ENCODE peak calls at places on chromosomes 5 and 9, in five cellular contexts. G is colonic mucosa, I is GM23338, S is psoas muscle, H is Calu3. N is an unnamed sample.

GRCh38 chr5:96920956-96921355 is 14.9 kb upstream of the LNPEP start:
- DNase-seq in I (no peak), H (no peak), G (no peak), S (no peak), N (no peak)

GRCh38 chr9:107794259-107794658 is 304.7 kb upstream of the KLF4 start:
- DNase-seq in I (no peak), S (no peak), H (no peak), G (peak), N (no peak)

GRCh38 chr9:72326643-72327042 is 38.4 kb downstream of the ZFAND5 start:
- DNase-seq in G (no peak), I (no peak), H (no peak), S (no peak), N (no peak)

GRCh38 chr5:137145726-137146125 is 353.4 kb downstream of the SPOCK1 start:
- DNase-seq in G (no peak), H (no peak), I (no peak), S (no peak), N (no peak)

GRCh38 chr5:55231476-55232193 is 1.8 kb downstream of the CCNO start:
- DNase-seq in G (peak), I (peak), H (peak), S (no peak), N (peak)

GRCh38 chr9:21677834-21678233 is 124.6 kb upstream of the MTAP start:
- DNase-seq in H (no peak), G (no peak), S (no peak), I (no peak), N (no peak)

GRCh38 chr9:4171519-4171918 is 128.3 kb downstream of the GLIS3 start:
- DNase-seq in S (no peak), I (no peak), G (no peak), H (no peak), N (no peak)

GRCh38 chr9:2655411-2655901 is 33.9 kb downstream of the VLDLR start:
- DNase-seq in S (no peak), I (no peak), G (no peak), H (no peak), N (no peak)

GRCh38 chr9:8366161-8366926 is 566.8 kb upstream of the DMAC1 start:
- DNase-seq in H (no peak), I (no peak), G (no peak), S (no peak), N (no peak)

GRCh38 chr9:114899461-114899860 is 30.9 kb downstream of the TNFSF8 start:
- DNase-seq in I (no peak), S (no peak), G (no peak), H (no peak), N (no peak)

GRCh38 chr9:109121218-109121796 is 1.6 kb upstream of the TMEM245 start:
- DNase-seq in G (no peak), H (no peak), S (no peak), I (peak), N (no peak)

GRCh38 chr9:93126151-93126781 is 7.8 kb downstream of the NINJ1 start:
- DNase-seq in H (no peak), G (no peak), S (peak), I (no peak), N (no peak)

GRCh38 chr5:39716532-39716971 is 291.8 kb upstream of the DAB2 start:
- DNase-seq in I (peak), G (peak), H (peak), S (no peak), N (peak)

GRCh38 chr9:131310833-131311554 is 21.5 kb downstream of the PLPP7 start:
- DNase-seq in I (peak), G (no peak), S (peak), H (no peak), N (no peak)

GRCh38 chr9:118503236-118503635 is 799.0 kb downstream of the TLR4 start:
- DNase-seq in S (no peak), H (no peak), G (no peak), I (no peak), N (no peak)

GRCh38 chr9:69034071-69034470 is 1.5 kb upstream of the FXN start:
- DNase-seq in S (no peak), H (no peak), I (no peak), G (no peak), N (no peak)

GRCh38 chr5:126171916-126172315 is 251.3 kb upstream of the GRAMD2B start:
- DNase-seq in G (no peak), S (no peak), H (no peak), I (no peak), N (no peak)

GRCh38 chr5:140253985-140254384 is 48.9 kb downstream of the PFDN1 start:
- DNase-seq in H (peak), G (peak), S (no peak), I (no peak), N (no peak)

GRCh38 chr5:168782172-168782571 is 203.0 kb upstream of the PANK3 start:
- DNase-seq in H (no peak), S (no peak), I (peak), G (no peak), N (no peak)

GRCh38 chr5:74016373-74016772 is 390.4 kb downstream of the ARHGEF28 start:
- DNase-seq in S (no peak), G (no peak), H (peak), I (peak), N (no peak)

GRCh38 chr9:2243666-2244555 is 228.8 kb downstream of the SMARCA2 start:
- DNase-seq in I (no peak), H (no peak), G (no peak), S (no peak), N (no peak)

GRCh38 chr9:94847486-94847885 is 121.0 kb downstream of the AOPEP start:
- DNase-seq in I (no peak), H (no peak), S (no peak), G (no peak), N (no peak)

GRCh38 chr5:14357441-14357840 is 214.3 kb downstream of the TRIO start:
- DNase-seq in G (no peak), H (no peak), S (no peak), I (peak), N (peak)

GRCh38 chr9:135090547-135090946 is 3.1 kb downstream of the OLFM1 start:
- DNase-seq in G (no peak), I (no peak), S (no peak), H (no peak), N (peak)

GRCh38 chr5:74889523-74890105 is 23.4 kb upstream of the FAM169A start:
- DNase-seq in H (no peak), I (no peak), S (no peak), G (no peak), N (no peak)

GRCh38 chr5:171484460-171484899 is 65.0 kb downstream of the FGF18 start:
- DNase-seq in I (peak), G (peak), H (peak), S (no peak), N (peak)

DNA sequence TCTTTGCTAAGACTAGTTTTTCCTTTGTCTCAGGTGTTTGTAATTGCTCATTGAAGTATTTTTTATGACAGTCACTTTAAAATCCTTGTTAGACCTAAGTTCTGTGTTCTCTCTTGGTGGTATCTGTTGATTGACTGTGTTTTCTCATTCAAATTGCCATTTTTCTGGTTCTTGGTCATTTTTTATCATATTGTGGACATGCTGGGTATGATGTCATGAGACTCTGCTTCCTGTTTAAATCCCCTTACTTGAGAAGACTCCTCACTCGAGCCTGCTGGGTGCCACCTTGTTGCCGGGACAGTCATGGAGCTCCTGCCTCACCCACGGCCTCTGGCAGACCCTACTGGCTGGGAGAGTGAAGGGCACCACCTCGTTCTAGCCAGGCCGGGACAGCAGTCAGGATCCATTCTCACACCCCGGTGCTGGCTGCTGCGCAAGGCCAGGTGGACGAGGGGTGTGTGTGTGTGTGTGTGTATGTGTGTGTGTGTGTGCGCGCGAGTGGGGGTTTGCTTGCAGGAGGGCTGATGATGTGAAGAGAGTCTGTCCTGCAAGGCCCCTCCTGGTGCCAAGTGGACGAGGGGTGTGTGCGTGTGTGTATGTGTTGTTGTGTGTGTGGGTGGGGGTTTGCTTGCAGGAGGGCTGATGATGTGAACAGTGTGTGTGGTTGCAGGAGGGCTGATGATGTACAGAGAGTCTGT is 4.4 kb downstream of the CEP72 start:
- DNase-seq in I (no peak), S (peak), G (no peak), H (peak), N (no peak)
- TF ChIP-seq CTCF in I (peak), S (no peak), G (no peak), H (no peak), N (no peak)

DNA sequence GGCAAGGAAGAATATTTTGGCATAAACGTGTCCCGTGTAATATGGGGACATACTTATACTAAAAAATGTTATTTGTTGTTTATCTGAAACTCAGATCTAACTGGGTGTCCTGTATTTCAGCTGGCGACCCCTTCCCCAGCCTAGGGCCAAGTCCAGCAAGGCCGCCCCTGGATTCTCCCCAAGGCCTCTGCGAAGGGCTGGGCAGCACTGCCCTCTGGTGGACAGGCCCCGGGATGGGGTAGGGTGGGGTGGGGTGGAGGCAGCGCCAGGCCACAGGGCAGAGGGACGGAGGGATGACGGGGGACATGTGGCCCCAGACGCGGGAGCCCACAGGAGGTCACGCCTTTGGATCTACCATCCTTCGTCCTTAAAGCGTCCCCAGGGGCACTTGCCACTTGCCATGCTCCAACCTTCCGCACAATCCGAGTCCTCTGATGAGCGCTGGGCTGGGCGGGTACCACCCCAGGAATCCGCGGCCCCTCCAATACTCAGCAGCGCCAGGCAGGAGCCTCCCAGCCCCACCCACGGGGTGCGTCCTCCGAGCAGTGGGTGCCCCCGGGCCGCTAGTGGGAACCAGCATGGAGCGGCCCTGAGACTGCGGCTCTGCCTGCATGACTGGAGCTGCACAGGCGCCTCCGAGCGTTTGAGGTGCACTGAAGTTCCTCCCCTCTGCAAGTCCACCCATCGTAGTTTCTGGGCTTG is 7.1 kb upstream of the AGPAT2 start:
- DNase-seq in G (peak), S (peak), H (peak), I (peak), N (peak)
- TF ChIP-seq CTCF in G (peak), S (peak), H (peak), I (peak), N (peak)

DNA sequence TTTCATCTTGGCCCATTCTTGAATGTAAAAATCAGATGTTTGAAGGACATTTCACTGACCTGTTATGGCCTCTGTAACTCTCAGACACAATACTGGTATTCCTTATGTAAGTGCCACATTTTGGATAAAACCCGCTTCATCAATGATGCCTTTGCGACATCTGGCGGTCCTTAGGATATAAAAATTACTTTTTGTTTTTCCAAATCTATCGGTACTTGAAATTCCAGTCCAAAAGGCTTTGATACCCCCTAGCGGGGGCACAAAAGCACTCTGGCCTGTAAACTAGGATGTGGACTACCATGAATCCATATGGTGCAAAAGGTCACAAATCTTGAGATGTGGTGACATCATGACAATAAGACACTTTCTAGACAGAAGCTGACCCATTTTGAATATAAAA is 291.8 kb downstream of the KIAA0825 start:
- DNase-seq in I (no peak), H (no peak), G (no peak), S (no peak), N (no peak)
- TF ChIP-seq CTCF in I (peak), H (no peak), G (no peak), S (no peak), N (no peak)

DNA sequence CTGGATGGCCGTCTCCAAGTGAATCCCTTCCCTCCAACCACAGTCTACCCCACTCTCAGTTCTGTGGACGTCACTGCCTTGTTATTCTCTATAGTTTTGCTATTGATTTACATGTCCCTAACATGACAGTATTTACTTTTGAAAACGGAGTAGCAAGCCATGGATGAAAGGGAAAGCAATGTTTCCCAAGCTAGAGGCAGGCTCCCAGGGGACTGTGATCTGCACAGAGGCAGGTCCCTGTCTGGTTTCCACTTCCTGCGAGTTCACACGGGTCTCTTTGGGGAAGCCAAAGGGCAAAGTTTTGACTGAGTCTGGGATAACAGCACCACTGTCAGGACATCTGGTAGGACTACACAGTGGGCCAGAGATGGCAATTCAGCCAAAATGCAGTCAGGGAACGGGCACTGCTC is 12.7 kb downstream of the C9orf153 start:
- DNase-seq in G (no peak), I (peak), S (peak), H (no peak), N (no peak)
- TF ChIP-seq CTCF in G (no peak), I (peak), S (peak), H (no peak), N (no peak)

GRCh38 chr5:147371290-147371689 is 136.5 kb downstream of the STK32A start:
- DNase-seq in I (no peak), G (no peak), H (no peak), S (no peak), N (no peak)

GRCh38 chr5:147373328-147373727 is 136.5 kb downstream of the DPYSL3 start:
- DNase-seq in I (no peak), H (no peak), G (no peak), S (no peak), N (no peak)

DNA sequence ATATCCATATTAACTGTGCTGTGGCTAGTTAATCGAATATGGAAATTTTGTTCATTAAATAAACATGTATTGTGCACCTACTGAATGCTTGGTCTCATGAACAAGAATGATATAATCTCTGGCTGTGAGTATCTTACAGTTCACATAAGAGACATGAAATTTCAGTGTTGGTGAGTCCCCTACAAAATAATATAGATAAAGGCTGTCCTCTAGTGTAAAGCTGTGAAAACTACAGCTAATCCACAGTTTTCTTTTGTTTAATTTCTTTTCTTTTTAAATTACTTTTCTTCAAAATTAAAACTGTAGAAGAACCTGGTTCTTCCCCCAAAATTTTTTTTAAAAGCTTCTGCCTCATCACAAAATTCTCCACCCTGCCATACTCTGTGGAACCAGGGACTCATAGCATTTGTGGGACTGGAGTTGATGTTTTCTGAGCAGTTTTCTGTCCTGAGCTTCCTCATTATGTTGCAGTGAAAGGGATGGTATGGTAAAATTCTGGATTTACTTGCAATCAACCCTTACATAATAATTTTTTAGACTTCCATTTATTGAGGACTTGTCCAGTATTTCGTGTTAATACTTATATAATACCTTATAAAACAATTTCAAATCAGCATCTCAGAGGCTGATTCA is 135.0 kb downstream of the STK32A start:
- DNase-seq in G (no peak), S (no peak), H (no peak), I (peak), N (no peak)
- TF ChIP-seq CTCF in G (peak), S (peak), H (peak), I (peak), N (no peak)

GRCh38 chr9:16824545-16825041 is 45.9 kb downstream of the BNC2 start:
- DNase-seq in S (no peak), I (peak), H (no peak), G (no peak), N (no peak)
- TF ChIP-seq CTCF in S (no peak), I (peak), H (no peak), G (no peak), N (no peak)

GRCh38 chr5:133612021-133612860 is at the start of gene FSTL4:
- DNase-seq in I (peak), S (peak), H (peak), G (peak), N (peak)
- TF ChIP-seq CTCF in I (no peak), S (no peak), H (no peak), G (no peak), N (no peak)